ENCODE peak calls at places on chromosomes 13 and 19, in four cellular contexts. R, Z, D and N are unnamed samples.

GRCh38 chr13:110760611-110761010 is 47.1 kb downstream of the ING1 start:
- DNase-seq in D (no peak), R (no peak), Z (no peak), N (no peak)

GRCh38 chr19:33678796-33679195 is 57.0 kb downstream of the CHST8 start:
- DNase-seq in D (no peak), Z (no peak), R (no peak), N (no peak)

GRCh38 chr19:18322318-18322758 is 538 bp downstream of the LSM4 start:
- DNase-seq in Z (peak), D (peak), R (peak), N (peak)

GRCh38 chr13:33793726-33794125 is 24.2 kb upstream of the RFC3 start:
- DNase-seq in Z (no peak), D (no peak), R (peak), N (no peak)

GRCh38 chr19:7657047-7657779 is 11.6 kb upstream of the RETN start:
- DNase-seq in R (peak), D (no peak), Z (no peak), N (no peak)

GRCh38 chr13:99310382-99311031 is 3.3 kb upstream of the GPR183 start:
- DNase-seq in Z (no peak), R (peak), D (no peak), N (peak)

GRCh38 chr13:40388617-40389016 is 277.8 kb downstream of the FOXO1 start:
- DNase-seq in R (no peak), D (no peak), Z (no peak), N (peak)

GRCh38 chr19:44741258-44741731 is 7.2 kb upstream of the BCL3 start:
- DNase-seq in R (no peak), D (no peak), Z (peak), N (no peak)

GRCh38 chr19:38387550-38388309 is at the start of gene GGN:
- DNase-seq in Z (peak), R (peak), D (peak), N (peak)

GRCh38 chr19:34337747-34338146 is 27.2 kb upstream of the GPI start:
- DNase-seq in R (no peak), Z (no peak), D (no peak), N (no peak)

GRCh38 chr19:43755256-43755801 is 567 bp upstream of the SMG9 start:
- DNase-seq in D (peak), Z (peak), R (peak), N (peak)

GRCh38 chr19:34351382-34351802 is 13.6 kb upstream of the GPI start:
- DNase-seq in D (no peak), Z (peak), R (no peak), N (peak)

GRCh38 chr13:60412909-60413616 is 16.0 kb downstream of the TDRD3 start:
- DNase-seq in D (no peak), Z (no peak), R (no peak), N (no peak)

GRCh38 chr13:28534801-28535200 is 39.9 kb upstream of the FLT1 start:
- DNase-seq in Z (no peak), R (no peak), D (no peak), N (no peak)

GRCh38 chr19:7679771-7680605 is 645 bp upstream of the TRAPPC5 start:
- DNase-seq in Z (no peak), R (no peak), D (no peak), N (no peak)

GRCh38 chr13:58004761-58005160 is 373.2 kb downstream of the PCDH17 start:
- DNase-seq in Z (no peak), R (no peak), D (no peak), N (no peak)

GRCh38 chr13:101631403-101631802 is 178.9 kb downstream of the ITGBL1 start:
- DNase-seq in R (no peak), Z (no peak), D (no peak), N (no peak)

GRCh38 chr13:85363504-85363903 is 435.7 kb downstream of the SLITRK6 start:
- DNase-seq in D (no peak), Z (no peak), R (no peak), N (no peak)

GRCh38 chr19:15144046-15144646 is 36.9 kb downstream of the SYDE1 start:
- DNase-seq in D (no peak), Z (no peak), R (peak), N (peak)

GRCh38 chr19:34336781-34337271 is 28.2 kb upstream of the GPI start:
- DNase-seq in D (no peak), Z (peak), R (peak), N (peak)

DNA sequence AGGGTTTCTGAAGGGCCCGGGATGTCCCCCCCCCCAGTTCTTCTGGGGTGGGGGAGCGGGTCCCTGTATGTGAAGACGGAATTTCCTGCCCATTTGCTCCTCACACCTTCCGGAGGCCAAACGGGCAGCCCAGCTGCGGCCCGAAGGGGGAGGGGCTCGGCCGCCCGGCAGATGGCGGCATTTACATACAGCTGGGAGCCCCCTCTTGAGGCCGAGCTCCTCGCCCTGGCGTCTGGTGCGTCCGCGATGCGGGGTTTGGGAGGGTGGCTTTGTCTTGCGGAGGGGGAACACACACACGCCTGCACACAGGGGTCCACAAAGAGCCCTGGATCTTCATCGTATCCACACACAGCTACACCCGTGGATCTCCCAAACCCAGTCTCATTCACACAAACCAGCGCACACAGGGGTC is 891 bp upstream of the DLL3 start:
- DNase-seq in Z (peak), D (no peak), R (peak), N (peak)
- H3K4me3 ChIP-seq in Z (peak), D (peak), R (no peak), N (peak)

DNA sequence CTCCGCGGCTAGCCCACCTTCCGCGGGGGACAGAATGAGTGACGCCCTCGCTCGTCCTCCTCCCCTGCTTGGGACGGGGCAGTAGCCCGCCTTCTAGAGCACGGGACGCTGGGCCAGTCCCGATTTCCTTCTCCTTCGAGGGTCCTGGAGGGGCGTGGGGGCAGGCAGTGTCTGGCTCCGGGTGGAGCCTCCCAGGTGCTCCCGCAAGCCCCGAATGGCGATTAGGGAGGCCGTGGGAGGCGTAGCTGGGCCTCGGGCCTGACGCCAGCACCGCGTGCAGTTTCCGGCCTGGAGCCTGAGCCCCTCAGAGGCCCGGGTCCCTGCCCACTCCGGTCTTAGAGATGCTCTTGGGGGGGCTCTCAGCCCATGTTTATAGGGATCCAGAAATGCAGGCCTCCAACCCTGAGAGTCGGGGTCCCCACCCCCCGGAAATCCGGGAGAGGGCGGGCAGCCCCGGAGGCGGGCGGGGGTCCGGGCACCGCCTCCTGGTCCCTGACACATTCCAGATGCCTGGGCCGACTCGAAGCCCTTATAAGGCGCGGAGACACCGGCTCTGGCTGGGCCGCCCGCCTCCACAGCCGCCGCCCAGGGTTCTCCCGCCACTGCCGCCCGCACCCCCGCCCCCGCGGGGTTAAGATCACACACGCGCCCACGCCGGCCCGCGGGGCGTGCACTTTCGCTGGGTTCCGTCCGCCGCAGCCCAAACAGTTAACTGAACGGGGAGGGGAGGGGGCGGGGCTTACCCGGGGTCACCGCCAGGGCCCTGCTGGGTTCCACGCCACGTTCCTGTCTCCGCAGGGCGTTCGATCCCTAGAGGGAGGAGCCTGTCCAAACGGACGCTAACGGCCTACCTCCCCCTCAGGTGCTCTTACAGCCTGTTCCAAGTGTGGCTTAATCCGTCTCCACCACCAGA is 1.5 kb downstream of the MYADM start:
- DNase-seq in D (peak), Z (peak), R (peak), N (peak)
- TF ChIP-seq CTCF in D (peak), Z (no peak), R (no peak), N (peak)

GRCh38 chr13:74574964-74575728 is 440.9 kb upstream of the KLF12 start:
- DNase-seq in Z (no peak), D (no peak), R (no peak), N (no peak)
- H3K4me3 ChIP-seq in Z (peak), D (peak), R (peak), N (peak)

GRCh38 chr19:29478578-29479565 is 46.9 kb upstream of the VSTM2B start:
- DNase-seq in Z (peak), D (no peak), R (no peak), N (no peak)
- TF ChIP-seq CTCF in Z (peak), D (peak), R (peak), N (no peak)

GRCh38 chr13:35617420-35617819 is 140.9 kb upstream of the MAB21L1 start:
- DNase-seq in R (no peak), D (no peak), Z (no peak), N (no peak)
- H3K4me3 ChIP-seq in R (no peak), D (no peak), Z (no peak), N (no peak)

GRCh38 chr13:79079351-79079839 is 326.7 kb downstream of the RBM26 start:
- DNase-seq in Z (no peak), R (no peak), D (no peak), N (no peak)
- TF ChIP-seq CTCF in Z (no peak), R (no peak), D (no peak), N (no peak)

DNA sequence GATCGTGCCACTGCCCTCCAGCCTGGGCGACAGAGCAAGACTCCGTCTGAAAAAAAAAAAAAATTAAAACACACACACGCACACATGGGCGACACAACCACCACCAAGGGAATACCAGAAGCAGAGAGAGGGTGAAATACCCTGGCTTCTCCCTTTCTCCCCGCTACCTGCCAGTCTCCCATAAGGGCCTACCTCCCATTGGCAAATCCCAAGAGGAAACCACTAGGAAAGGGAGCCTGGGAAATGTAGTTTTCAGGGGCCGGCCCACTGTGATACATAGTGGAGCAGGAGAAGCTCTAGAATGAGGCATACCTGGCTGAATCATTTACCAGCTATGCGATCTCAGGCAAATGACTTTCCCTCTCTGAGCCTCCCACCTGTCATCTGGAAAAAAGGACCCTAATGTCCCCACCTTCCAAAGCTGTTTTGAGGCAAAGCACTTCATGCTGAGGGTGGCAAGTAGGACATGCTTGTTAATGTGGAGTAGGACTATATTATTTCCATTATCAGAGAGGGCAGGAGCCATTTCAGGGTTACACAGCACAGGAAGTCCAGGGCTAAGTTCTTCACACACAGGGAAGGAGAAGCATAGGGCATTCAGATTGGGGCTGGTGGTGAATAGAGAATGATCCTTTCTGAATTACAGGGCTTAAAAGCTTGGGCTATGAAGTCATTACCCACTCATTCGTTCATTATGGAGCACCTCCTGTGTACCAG is 14.3 kb upstream of the HNRNPUL1 start:
- DNase-seq in Z (peak), R (no peak), D (no peak), N (no peak)
- H3K4me3 ChIP-seq in Z (no peak), R (no peak), D (no peak), N (no peak)

GRCh38 chr19:5681446-5682292 is 842 bp downstream of the HSD11B1L start:
- DNase-seq in R (no peak), Z (no peak), D (no peak), N (no peak)

GRCh38 chr19:5680083-5680436 is 256 bp downstream of the MICOS13 start:
- DNase-seq in R (peak), D (no peak), Z (no peak), N (peak)

GRCh38 chr19:5682293-5682592 is 1.4 kb downstream of the HSD11B1L start:
- DNase-seq in Z (no peak), D (no peak), R (no peak), N (no peak)

GRCh38 chr19:5679289-5680082 is 830 bp downstream of the MICOS13 start:
- DNase-seq in R (no peak), D (no peak), Z (no peak), N (no peak)

GRCh38 chr19:5680437-5681368 is at the start of the genes HSD11B1L and MICOS13:
- DNase-seq in Z (peak), R (peak), D (peak), N (peak)
- TF ChIP-seq CTCF in Z (no peak), R (no peak), D (no peak), N (no peak)

GRCh38 chr13:73177017-73177416 is 118.2 kb downstream of the KLF5 start:
- DNase-seq in Z (no peak), R (no peak), D (no peak), N (no peak)
- H3K4me3 ChIP-seq in Z (no peak), R (no peak), D (no peak), N (no peak)

GRCh38 chr19:4524808-4525562 is 6.7 kb upstream of the PLIN4 start:
- DNase-seq in D (peak), R (peak), Z (peak), N (peak)

GRCh38 chr19:4522291-4523002 is 4.2 kb upstream of the PLIN4 start:
- DNase-seq in Z (no peak), R (peak), D (no peak), N (no peak)

GRCh38 chr19:4521888-4522242 is 3.6 kb upstream of the PLIN4 start:
- DNase-seq in D (no peak), Z (no peak), R (no peak), N (no peak)

GRCh38 chr19:4525563-4526002 is 7.3 kb upstream of the PLIN4 start:
- DNase-seq in Z (no peak), R (no peak), D (no peak), N (no peak)

GRCh38 chr19:4523306-4524110 is 5.2 kb upstream of the PLIN4 start:
- DNase-seq in Z (peak), R (peak), D (peak), N (peak)
- TF ChIP-seq CTCF in Z (peak), R (peak), D (peak), N (peak)